ENCODE peak calls at places on chromosomes 3 and 15, in four cellular contexts. P, R, S and K are unnamed samples. For H3K4me1, the result is how much of the 10 kb centered on the place peaks cover.

GRCh38 chr15:32030795-32031194 is 480 bp downstream of the CHRNA7 start:
- DNase-seq in P (peak), R (peak), S (no peak), K (no peak)

GRCh38 chr15:56759450-56759845 is 26.1 kb upstream of the ZNF280D start:
- DNase-seq in P (no peak), R (no peak), S (peak), K (no peak)

GRCh38 chr15:63453181-63453905 is 51.0 kb upstream of the USP3 start:
- DNase-seq in P (no peak), R (no peak), S (no peak), K (no peak)

GRCh38 chr3:52245322-52246263 is at the start of gene PPM1M:
- DNase-seq in P (peak), R (peak), S (peak), K (peak)

GRCh38 chr3:53704363-53704725 is 141.9 kb downstream of the CHDH start:
- DNase-seq in P (no peak), R (peak), S (no peak), K (no peak)

GRCh38 chr3:138775254-138775595 is 59.5 kb downstream of the PIK3CB start:
- DNase-seq in P (no peak), R (no peak), S (no peak), K (no peak)

GRCh38 chr3:188315563-188315962 is 161.6 kb downstream of the LPP start:
- DNase-seq in P (no peak), R (no peak), S (no peak), K (no peak)

GRCh38 chr3:12342151-12342550 is 53.3 kb downstream of the PPARG start:
- DNase-seq in P (no peak), R (no peak), S (no peak), K (no peak)

GRCh38 chr3:195001961-195002861 is 268.7 kb downstream of the XXYLT1 start:
- DNase-seq in P (peak), R (peak), S (peak), K (peak)

GRCh38 chr3:188948658-188949400 is 222.9 kb upstream of the TPRG1 start:
- DNase-seq in P (peak), R (no peak), S (peak), K (no peak)

GRCh38 chr3:119625451-119626153 is 27.9 kb downstream of the PLA1A start:
- DNase-seq in P (peak), R (no peak), S (no peak), K (no peak)

GRCh38 chr3:197516517-197516889 is 39.3 kb downstream of the BDH1 start:
- DNase-seq in P (peak), R (no peak), S (peak), K (no peak)

GRCh38 chr3:129289201-129289921 is 10.7 kb downstream of the HMCES start:
- DNase-seq in P (no peak), R (no peak), S (peak), K (no peak)

GRCh38 chr15:90887037-90887481 is 2.8 kb downstream of the FES start:
- DNase-seq in P (no peak), R (no peak), S (no peak), K (no peak)

GRCh38 chr15:48273047-48273446 is 58.2 kb upstream of the DUT start:
- DNase-seq in P (peak), R (no peak), S (no peak), K (no peak)

GRCh38 chr15:92636950-92637481 is 18.6 kb downstream of the FAM174B start:
- DNase-seq in P (peak), R (peak), S (no peak), K (no peak)

GRCh38 chr3:79551997-79552396 is 215.8 kb downstream of the ROBO1 start:
- DNase-seq in P (no peak), R (no peak), S (no peak), K (no peak)

GRCh38 chr3:30658328-30659052 is 52.1 kb downstream of the TGFBR2 start:
- DNase-seq in P (no peak), R (no peak), S (peak), K (no peak)

GRCh38 chr15:73116164-73116563 is 63.9 kb downstream of the NEO1 start:
- DNase-seq in P (no peak), R (no peak), S (no peak), K (no peak)

GRCh38 chr3:141076821-141077571 is 25.8 kb downstream of the SPSB4 start:
- DNase-seq in P (peak), R (peak), S (peak), K (no peak)

GRCh38 chr3:135927170-135927569 is 38.4 kb upstream of the PPP2R3A start:
- DNase-seq in P (no peak), R (no peak), S (no peak), K (no peak)

GRCh38 chr3:57385498-57385897 is 93.0 kb upstream of the ASB14 start:
- DNase-seq in P (no peak), R (no peak), S (no peak), K (no peak)

GRCh38 chr3:106013971-106014370 is 145.2 kb upstream of the CBLB start:
- DNase-seq in P (no peak), R (no peak), S (peak), K (no peak)

GRCh38 chr3:46489406-46489805 is 8.4 kb upstream of the RTP3 start:
- DNase-seq in P (no peak), R (peak), S (no peak), K (no peak)

GRCh38 chr3:104291437-104291851 is 1075.3 kb upstream of the ALCAM start:
- DNase-seq in P (no peak), R (no peak), S (peak), K (no peak)

GRCh38 chr15:41917767-41918430 is 24.0 kb upstream of the SPTBN5 start:
- DNase-seq in P (no peak), R (no peak), S (peak), K (no peak)

GRCh38 chr15:66600240-66600627 is 34.4 kb upstream of the LCTL start:
- DNase-seq in P (no peak), R (no peak), S (no peak), K (no peak)

GRCh38 chr15:37933685-37934084 is 755 bp upstream of the TMCO5A start:
- DNase-seq in P (no peak), R (no peak), S (peak), K (no peak)

GRCh38 chr3:136414476-136414875 is 164.3 kb downstream of the PCCB start:
- DNase-seq in P (no peak), R (no peak), S (no peak), K (no peak)

GRCh38 chr3:184016169-184016570 is 1.5 kb downstream of the ABCC5 start:
- DNase-seq in P (no peak), R (no peak), S (peak), K (no peak)

GRCh38 chr15:93159892-93160398 is 70.9 kb upstream of the RGMA start:
- DNase-seq in P (no peak), R (no peak), S (no peak), K (no peak)

GRCh38 chr3:100570811-100571210 is 38.6 kb upstream of the ADGRG7 start:
- DNase-seq in P (no peak), R (no peak), S (no peak), K (no peak)

GRCh38 chr3:126380011-126380768 is 14.5 kb upstream of the CFAP100 start:
- DNase-seq in P (no peak), R (no peak), S (no peak), K (no peak)
- H3K4ac ChIP-seq in P (no peak), R (no peak), S (no peak), K (no peak)

GRCh38 chr3:16907245-16907644 is 22.5 kb downstream of the PLCL2 start:
- DNase-seq in P (no peak), R (no peak), S (peak), K (no peak)
- H3K4me1 ChIP-seq in P (under half), R (under half), S (under half), K (under half)

DNA sequence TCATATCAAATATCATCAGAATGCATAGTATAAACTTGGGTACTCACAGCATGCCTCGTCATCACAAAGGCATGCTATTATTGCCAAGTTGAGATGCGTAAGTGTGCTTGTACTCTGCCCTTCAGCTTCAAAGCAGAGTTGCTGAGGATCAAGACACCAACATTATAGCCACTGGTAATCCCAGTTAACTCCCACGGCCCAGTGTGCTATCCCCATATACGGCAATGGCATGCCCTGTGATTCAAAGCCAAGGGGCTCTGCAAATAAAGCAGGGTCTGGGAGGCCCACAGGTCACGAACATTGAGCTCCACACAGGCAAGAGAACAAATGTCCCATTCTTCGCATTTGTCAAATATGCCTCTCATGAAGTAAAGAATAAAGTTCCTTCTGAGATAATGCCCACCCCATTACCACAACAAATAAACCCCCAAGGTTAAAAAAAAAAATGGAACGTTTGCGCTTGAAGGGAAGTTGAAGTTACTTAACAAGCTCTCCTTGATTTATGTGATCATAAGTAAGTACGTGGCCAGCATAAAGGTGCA is 298.1 kb upstream of the NECTIN3 start:
- DNase-seq in P (no peak), R (no peak), S (peak), K (no peak)
- H2BK15ac ChIP-seq in P (no peak), R (no peak), S (no peak), K (no peak)

DNA sequence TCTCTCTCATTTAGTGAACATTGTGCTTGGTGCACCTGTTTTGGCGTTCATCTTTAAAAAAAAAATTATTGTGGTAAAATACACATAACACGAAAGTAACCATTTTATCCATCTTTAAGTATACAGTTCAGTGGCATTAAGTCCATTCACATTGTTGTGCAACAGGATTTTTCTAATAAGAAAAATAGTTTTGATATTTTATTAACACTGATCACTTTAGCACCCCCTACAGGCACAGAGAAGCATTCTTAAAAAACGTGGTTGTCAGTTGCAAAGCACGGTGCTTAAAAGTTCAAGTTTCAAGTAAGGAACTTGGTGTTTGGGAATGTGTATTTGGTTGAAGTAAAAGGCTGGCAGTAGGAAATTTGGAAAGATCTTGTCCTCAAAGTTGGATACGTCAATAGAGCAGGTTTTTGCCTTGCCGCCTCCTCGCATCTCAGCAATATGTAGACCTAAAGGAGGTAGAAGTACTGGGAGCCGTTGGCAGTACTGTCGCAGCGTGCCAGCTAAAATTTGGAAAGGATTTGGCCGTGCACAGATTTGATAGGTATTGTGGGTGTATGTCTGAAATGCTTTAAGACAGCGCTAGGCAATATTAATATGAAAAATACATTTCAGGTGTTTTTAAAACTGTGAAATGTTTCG is 110.4 kb downstream of the LRRC28 start:
- DNase-seq in P (peak), R (no peak), S (no peak), K (no peak)
- H3K4ac ChIP-seq in P (no peak), R (no peak), S (no peak), K (no peak)

GRCh38 chr3:171790574-171790897 is 19.7 kb downstream of the PLD1 start:
- DNase-seq in P (no peak), R (no peak), S (no peak), K (no peak)
- H3K4me1 ChIP-seq in P (under half), R (under half), S (under half), K (under half)

DNA sequence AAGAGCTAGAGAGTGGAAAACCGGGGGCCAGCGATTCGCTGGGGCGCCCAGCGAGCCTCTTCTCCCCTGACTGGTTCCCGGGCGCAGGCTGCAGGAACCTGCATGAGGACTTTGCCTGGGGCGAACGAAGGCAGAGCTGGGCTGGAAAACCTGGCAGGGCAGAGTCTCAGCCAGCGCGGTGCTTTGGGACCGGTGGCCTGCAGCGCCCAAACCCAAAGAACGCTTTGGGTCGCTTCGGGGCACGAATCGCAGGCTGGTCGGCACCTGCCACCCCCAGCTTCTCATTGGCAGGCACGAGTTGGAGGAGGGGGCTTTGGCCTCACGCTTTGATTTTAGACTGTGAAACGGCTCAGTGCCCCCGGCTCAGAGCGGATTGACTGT is 3.0 kb downstream of the ONECUT1 start:
- DNase-seq in P (peak), R (peak), S (no peak), K (no peak)
- H2BK15ac ChIP-seq in P (no peak), R (no peak), S (no peak), K (peak)